ENCODE peak calls at places on chromosomes 11 and 22, in ten cellular contexts. One of them, this sample, is unnamed.

GRCh38 chr11:20221546-20221945 is 61.3 kb upstream of the DBX1 start:
- DNase-seq in fibroblast of lung: no peak
- DNase-seq in psoas muscle: no peak
- DNase-seq in adrenal gland: no peak
- DNase-seq in AG04449: no peak
- DNase-seq in sigmoid colon: no peak
- DNase-seq in kidney epithelial cell: no peak
- DNase-seq in foreskin fibroblast: no peak
- DNase-seq in WERI-Rb-1: no peak
- DNase-seq in AG04450: no peak
- DNase-seq in this sample: no peak

GRCh38 chr22:20021196-20022181 is 579 bp downstream of the TANGO2 start:
- DNase-seq in adrenal gland: peak; percentile 77
- DNase-seq in kidney epithelial cell: no peak
- DNase-seq in foreskin fibroblast: peak; percentile 78
- DNase-seq in AG04450: no peak
- DNase-seq in sigmoid colon: peak; percentile 80
- DNase-seq in AG04449: peak; percentile 2
- DNase-seq in psoas muscle: peak; percentile 91
- DNase-seq in WERI-Rb-1: no peak
- DNase-seq in fibroblast of lung: peak; percentile 27
- DNase-seq in this sample: peak; percentile 73

GRCh38 chr11:82967381-82967780 is 65.8 kb downstream of the DDIAS start:
- DNase-seq in sigmoid colon: no peak
- DNase-seq in AG04450: no peak
- DNase-seq in WERI-Rb-1: no peak
- DNase-seq in foreskin fibroblast: no peak
- DNase-seq in AG04449: no peak
- DNase-seq in adrenal gland: no peak
- DNase-seq in kidney epithelial cell: no peak
- DNase-seq in psoas muscle: no peak
- DNase-seq in fibroblast of lung: no peak
- DNase-seq in this sample: no peak

GRCh38 chr11:38718659-38719058 is 2120.6 kb upstream of the RAG2 start:
- DNase-seq in foreskin fibroblast: no peak
- DNase-seq in fibroblast of lung: no peak
- DNase-seq in sigmoid colon: no peak
- DNase-seq in adrenal gland: no peak
- DNase-seq in AG04449: no peak
- DNase-seq in kidney epithelial cell: no peak
- DNase-seq in psoas muscle: no peak
- DNase-seq in WERI-Rb-1: no peak
- DNase-seq in AG04450: no peak
- DNase-seq in this sample: no peak

GRCh38 chr11:9203715-9204311 is 61.3 kb downstream of the DENND5A start:
- DNase-seq in AG04449: no peak
- DNase-seq in fibroblast of lung: no peak
- DNase-seq in kidney epithelial cell: no peak
- DNase-seq in psoas muscle: no peak
- DNase-seq in sigmoid colon: no peak
- DNase-seq in AG04450: no peak
- DNase-seq in foreskin fibroblast: no peak
- DNase-seq in WERI-Rb-1: peak; percentile 35
- DNase-seq in adrenal gland: no peak
- DNase-seq in this sample: no peak

GRCh38 chr22:25478573-25478972 is 85.9 kb upstream of the GRK3 start:
- DNase-seq in adrenal gland: no peak
- DNase-seq in foreskin fibroblast: no peak
- DNase-seq in AG04450: no peak
- DNase-seq in AG04449: no peak
- DNase-seq in fibroblast of lung: no peak
- DNase-seq in sigmoid colon: no peak
- DNase-seq in psoas muscle: no peak
- DNase-seq in kidney epithelial cell: no peak
- DNase-seq in WERI-Rb-1: no peak
- DNase-seq in this sample: no peak

GRCh38 chr11:13667795-13668101 is 720 bp upstream of the FAR1 start:
- DNase-seq in foreskin fibroblast: no peak
- DNase-seq in kidney epithelial cell: no peak
- DNase-seq in psoas muscle: no peak
- DNase-seq in AG04450: no peak
- DNase-seq in WERI-Rb-1: no peak
- DNase-seq in adrenal gland: no peak
- DNase-seq in AG04449: no peak
- DNase-seq in sigmoid colon: no peak
- DNase-seq in fibroblast of lung: no peak
- DNase-seq in this sample: no peak

GRCh38 chr11:16993495-16993894 is 20.7 kb downstream of the PLEKHA7 start:
- DNase-seq in adrenal gland: no peak
- DNase-seq in WERI-Rb-1: no peak
- DNase-seq in AG04450: no peak
- DNase-seq in AG04449: no peak
- DNase-seq in foreskin fibroblast: no peak
- DNase-seq in kidney epithelial cell: peak; percentile 82
- DNase-seq in sigmoid colon: no peak
- DNase-seq in psoas muscle: no peak
- DNase-seq in fibroblast of lung: no peak
- DNase-seq in this sample: no peak

GRCh38 chr11:57476883-57477506 is 16.7 kb downstream of the RTN4RL2 start:
- DNase-seq in adrenal gland: peak; percentile 37
- DNase-seq in sigmoid colon: no peak
- DNase-seq in WERI-Rb-1: peak; percentile 38
- DNase-seq in foreskin fibroblast: peak; percentile 80
- DNase-seq in AG04450: no peak
- DNase-seq in psoas muscle: peak; percentile 82
- DNase-seq in AG04449: no peak
- DNase-seq in kidney epithelial cell: no peak
- DNase-seq in fibroblast of lung: no peak
- DNase-seq in this sample: peak; percentile 27

GRCh38 chr11:80007616-80008015 is 566.8 kb upstream of the TENM4 start:
- DNase-seq in WERI-Rb-1: no peak
- DNase-seq in adrenal gland: no peak
- DNase-seq in AG04449: no peak
- DNase-seq in fibroblast of lung: no peak
- DNase-seq in AG04450: no peak
- DNase-seq in kidney epithelial cell: no peak
- DNase-seq in foreskin fibroblast: no peak
- DNase-seq in sigmoid colon: no peak
- DNase-seq in psoas muscle: no peak
- DNase-seq in this sample: no peak

GRCh38 chr11:78251083-78251699 is 62.5 kb downstream of the USP35 start:
- DNase-seq in WERI-Rb-1: no peak
- DNase-seq in foreskin fibroblast: peak; percentile 45
- DNase-seq in adrenal gland: no peak
- DNase-seq in psoas muscle: no peak
- DNase-seq in kidney epithelial cell: no peak
- DNase-seq in sigmoid colon: no peak
- DNase-seq in AG04450: no peak
- DNase-seq in fibroblast of lung: peak; percentile 37
- DNase-seq in AG04449: no peak
- DNase-seq in this sample: peak; percentile 42

GRCh38 chr11:12271826-12272366 is 105.5 kb upstream of the PARVA start:
- DNase-seq in AG04449: no peak
- DNase-seq in foreskin fibroblast: no peak
- DNase-seq in psoas muscle: no peak
- DNase-seq in adrenal gland: no peak
- DNase-seq in kidney epithelial cell: no peak
- DNase-seq in AG04450: no peak
- DNase-seq in WERI-Rb-1: no peak
- DNase-seq in fibroblast of lung: no peak
- DNase-seq in sigmoid colon: peak; percentile 43
- DNase-seq in this sample: no peak

GRCh38 chr11:218815-219593 is 11.5 kb downstream of the RIC8A start:
- DNase-seq in foreskin fibroblast: no peak
- DNase-seq in WERI-Rb-1: no peak
- DNase-seq in sigmoid colon: peak; percentile 54
- DNase-seq in AG04449: no peak
- DNase-seq in fibroblast of lung: no peak
- DNase-seq in AG04450: no peak
- DNase-seq in adrenal gland: no peak
- DNase-seq in kidney epithelial cell: no peak
- DNase-seq in psoas muscle: peak; percentile 45
- DNase-seq in this sample: no peak

GRCh38 chr22:25488244-25489020 is 76.0 kb upstream of the GRK3 start:
- DNase-seq in AG04450: no peak
- DNase-seq in adrenal gland: peak; percentile 69
- DNase-seq in AG04449: no peak
- DNase-seq in fibroblast of lung: peak; percentile 56
- DNase-seq in sigmoid colon: no peak
- DNase-seq in psoas muscle: peak; percentile 72
- DNase-seq in WERI-Rb-1: no peak
- DNase-seq in foreskin fibroblast: peak; percentile 89
- DNase-seq in kidney epithelial cell: peak; percentile 86
- DNase-seq in this sample: peak; percentile 27

GRCh38 chr22:35839811-35840739 is 122.4 kb downstream of the APOL5 start:
- DNase-seq in AG04450: peak; percentile 96
- DNase-seq in AG04449: peak; percentile 97
- DNase-seq in foreskin fibroblast: peak; percentile 99
- DNase-seq in adrenal gland: peak; percentile 90
- DNase-seq in kidney epithelial cell: peak; percentile 82
- DNase-seq in sigmoid colon: peak; percentile 94
- DNase-seq in psoas muscle: peak; percentile 92
- DNase-seq in fibroblast of lung: peak; percentile 98
- DNase-seq in WERI-Rb-1: peak; percentile 96
- DNase-seq in this sample: peak; percentile 97

GRCh38 chr11:68373189-68373809 is 60.9 kb downstream of the LRP5 start:
- DNase-seq in AG04450: peak; percentile 48
- DNase-seq in sigmoid colon: no peak
- DNase-seq in adrenal gland: no peak
- DNase-seq in fibroblast of lung: peak; percentile 72
- DNase-seq in kidney epithelial cell: no peak
- DNase-seq in WERI-Rb-1: peak; percentile 48
- DNase-seq in psoas muscle: no peak
- DNase-seq in foreskin fibroblast: peak; percentile 93
- DNase-seq in AG04449: peak; percentile 34
- DNase-seq in this sample: peak; percentile 33

GRCh38 chr11:506950-507726 is at the start of gene RNH1:
- DNase-seq in foreskin fibroblast: peak; percentile 98
- DNase-seq in fibroblast of lung: peak; percentile 96
- DNase-seq in sigmoid colon: peak; percentile 99
- DNase-seq in adrenal gland: peak; percentile 99
- DNase-seq in psoas muscle: peak; percentile 100
- DNase-seq in WERI-Rb-1: peak; percentile 97
- DNase-seq in AG04449: peak; percentile 49
- DNase-seq in kidney epithelial cell: peak; percentile 60
- DNase-seq in AG04450: peak; percentile 87
- DNase-seq in this sample: peak; percentile 93

GRCh38 chr22:28112548-28113043 is 193.5 kb upstream of the PITPNB start:
- DNase-seq in fibroblast of lung: peak; percentile 53
- DNase-seq in kidney epithelial cell: no peak
- DNase-seq in sigmoid colon: peak; percentile 68
- DNase-seq in adrenal gland: no peak
- DNase-seq in foreskin fibroblast: peak; percentile 76
- DNase-seq in AG04450: no peak
- DNase-seq in WERI-Rb-1: peak; percentile 95
- DNase-seq in AG04449: no peak
- DNase-seq in psoas muscle: peak; percentile 80
- DNase-seq in this sample: peak; percentile 52

GRCh38 chr11:95517453-95517852 is 272.1 kb downstream of the FAM76B start:
- DNase-seq in kidney epithelial cell: no peak
- DNase-seq in sigmoid colon: no peak
- DNase-seq in AG04449: no peak
- DNase-seq in adrenal gland: no peak
- DNase-seq in AG04450: no peak
- DNase-seq in WERI-Rb-1: no peak
- DNase-seq in foreskin fibroblast: peak; percentile 69
- DNase-seq in fibroblast of lung: peak; percentile 53
- DNase-seq in psoas muscle: no peak
- DNase-seq in this sample: no peak

GRCh38 chr11:100753562-100753961 is 66.5 kb downstream of the ARHGAP42 start:
- DNase-seq in fibroblast of lung: no peak
- DNase-seq in WERI-Rb-1: peak; percentile 64
- DNase-seq in AG04450: no peak
- DNase-seq in AG04449: no peak
- DNase-seq in sigmoid colon: no peak
- DNase-seq in kidney epithelial cell: no peak
- DNase-seq in adrenal gland: no peak
- DNase-seq in psoas muscle: no peak
- DNase-seq in foreskin fibroblast: no peak
- DNase-seq in this sample: no peak
- TF ChIP-seq CTCF in fibroblast of lung: no peak
- TF ChIP-seq CTCF in WERI-Rb-1: no peak
- TF ChIP-seq CTCF in AG04450: no peak
- TF ChIP-seq CTCF in AG04449: no peak
- TF ChIP-seq CTCF in sigmoid colon: no peak
- TF ChIP-seq CTCF in kidney epithelial cell: no peak
- TF ChIP-seq CTCF in adrenal gland: no peak
- TF ChIP-seq CTCF in psoas muscle: no peak
- TF ChIP-seq CTCF in foreskin fibroblast: no peak
- TF ChIP-seq CTCF in this sample: no peak

GRCh38 chr22:46006379-46007002 is 29.5 kb upstream of the WNT7B start:
- DNase-seq in WERI-Rb-1: peak; percentile 95
- DNase-seq in fibroblast of lung: peak; percentile 89
- DNase-seq in foreskin fibroblast: peak; percentile 97
- DNase-seq in psoas muscle: peak; percentile 98
- DNase-seq in AG04450: peak; percentile 65
- DNase-seq in AG04449: peak; percentile 42
- DNase-seq in sigmoid colon: peak; percentile 98
- DNase-seq in adrenal gland: peak; percentile 94
- DNase-seq in kidney epithelial cell: peak; percentile 52
- DNase-seq in this sample: peak; percentile 88
- TF ChIP-seq CTCF in WERI-Rb-1: peak; percentile 91
- TF ChIP-seq CTCF in fibroblast of lung: peak; percentile 87
- TF ChIP-seq CTCF in foreskin fibroblast: peak; percentile 79
- TF ChIP-seq CTCF in psoas muscle: peak; percentile 99
- TF ChIP-seq CTCF in AG04450: peak; percentile 91
- TF ChIP-seq CTCF in AG04449: peak; percentile 91
- TF ChIP-seq CTCF in sigmoid colon: peak; percentile 96
- TF ChIP-seq CTCF in adrenal gland: peak; percentile 98
- TF ChIP-seq CTCF in kidney epithelial cell: peak; percentile 94
- TF ChIP-seq CTCF in this sample: peak; percentile 100

DNA sequence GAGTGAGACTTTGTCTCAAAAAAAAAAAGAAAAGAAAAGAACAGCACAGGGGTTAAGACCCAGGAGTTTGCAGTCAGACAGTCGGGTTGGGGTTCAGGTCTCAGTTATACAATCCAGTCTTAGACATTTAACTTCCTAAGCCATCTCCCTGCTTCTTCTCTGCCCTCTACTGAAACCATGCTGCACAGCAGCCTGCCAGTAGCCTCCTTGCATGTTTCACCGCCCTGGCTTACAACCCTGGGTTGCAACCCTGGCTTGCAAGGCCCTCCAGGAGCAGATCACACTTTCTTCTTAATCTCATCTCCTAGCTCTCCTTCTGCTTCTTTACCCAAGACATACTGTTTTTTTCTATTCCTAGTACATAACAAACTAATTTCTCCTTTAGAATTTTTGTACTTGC is 5.9 kb upstream of the B3GAT3 start:
- DNase-seq in fibroblast of lung: no peak
- DNase-seq in sigmoid colon: no peak
- DNase-seq in psoas muscle: no peak
- DNase-seq in adrenal gland: no peak
- DNase-seq in WERI-Rb-1: no peak
- DNase-seq in AG04450: no peak
- DNase-seq in AG04449: no peak
- DNase-seq in kidney epithelial cell: no peak
- DNase-seq in foreskin fibroblast: no peak
- DNase-seq in this sample: no peak
- TF ChIP-seq CTCF in fibroblast of lung: no peak
- TF ChIP-seq CTCF in sigmoid colon: no peak
- TF ChIP-seq CTCF in psoas muscle: no peak
- TF ChIP-seq CTCF in adrenal gland: no peak
- TF ChIP-seq CTCF in WERI-Rb-1: peak; percentile 36
- TF ChIP-seq CTCF in AG04450: no peak
- TF ChIP-seq CTCF in AG04449: no peak
- TF ChIP-seq CTCF in kidney epithelial cell: no peak
- TF ChIP-seq CTCF in foreskin fibroblast: no peak
- TF ChIP-seq CTCF in this sample: no peak

GRCh38 chr11:133898031-133898769 is 52.9 kb upstream of the SPATA19 start:
- DNase-seq in AG04449: no peak
- DNase-seq in adrenal gland: peak; percentile 3
- DNase-seq in AG04450: no peak
- DNase-seq in foreskin fibroblast: no peak
- DNase-seq in kidney epithelial cell: no peak
- DNase-seq in psoas muscle: no peak
- DNase-seq in WERI-Rb-1: no peak
- DNase-seq in fibroblast of lung: no peak
- DNase-seq in sigmoid colon: peak; percentile 40
- DNase-seq in this sample: no peak
- TF ChIP-seq CTCF in AG04449: no peak
- TF ChIP-seq CTCF in adrenal gland: no peak
- TF ChIP-seq CTCF in AG04450: no peak
- TF ChIP-seq CTCF in foreskin fibroblast: no peak
- TF ChIP-seq CTCF in kidney epithelial cell: no peak
- TF ChIP-seq CTCF in psoas muscle: no peak
- TF ChIP-seq CTCF in WERI-Rb-1: peak; percentile 31
- TF ChIP-seq CTCF in fibroblast of lung: no peak
- TF ChIP-seq CTCF in sigmoid colon: no peak
- TF ChIP-seq CTCF in this sample: no peak